ENCODE peak calls at places on chromosomes 16 and 17, in four cellular contexts. One of them, this sample, is unnamed.

GRCh38 chr16:84062734-84063640 is 20.4 kb upstream of the SLC38A8 start:
- DNase-seq in HCT116: peak
- DNase-seq in GM12878: no peak
- DNase-seq in SK-N-SH: peak
- DNase-seq in this sample: no peak

GRCh38 chr17:47905221-47905733 is 9.2 kb downstream of the SP2 start:
- DNase-seq in GM12878: no peak
- DNase-seq in SK-N-SH: no peak
- DNase-seq in HCT116: no peak
- DNase-seq in this sample: no peak

GRCh38 chr17:42221886-42222745 is 27.8 kb upstream of the GHDC start:
- DNase-seq in HCT116: peak
- DNase-seq in GM12878: no peak
- DNase-seq in SK-N-SH: peak
- DNase-seq in this sample: peak

GRCh38 chr17:31537558-31537957 is 146.1 kb downstream of the RAB11FIP4 start:
- DNase-seq in GM12878: no peak
- DNase-seq in HCT116: no peak
- DNase-seq in SK-N-SH: no peak
- DNase-seq in this sample: no peak

GRCh38 chr16:50448522-50448921 is 79.7 kb upstream of the BRD7 start:
- DNase-seq in GM12878: no peak
- DNase-seq in SK-N-SH: peak
- DNase-seq in HCT116: no peak
- DNase-seq in this sample: no peak

GRCh38 chr17:11340798-11341197 is 99.8 kb downstream of the SHISA6 start:
- DNase-seq in SK-N-SH: no peak
- DNase-seq in GM12878: no peak
- DNase-seq in HCT116: no peak
- DNase-seq in this sample: no peak

GRCh38 chr17:8392274-8392673 is 5.4 kb downstream of the RNF222 start:
- DNase-seq in HCT116: no peak
- DNase-seq in SK-N-SH: no peak
- DNase-seq in GM12878: no peak
- DNase-seq in this sample: no peak

GRCh38 chr17:14276535-14277250 is 24.2 kb upstream of the HS3ST3B1 start:
- DNase-seq in GM12878: no peak
- DNase-seq in HCT116: no peak
- DNase-seq in SK-N-SH: no peak
- DNase-seq in this sample: no peak

GRCh38 chr17:78355045-78355641 is 4.7 kb downstream of the SOCS3 start:
- DNase-seq in GM12878: no peak
- DNase-seq in SK-N-SH: no peak
- DNase-seq in HCT116: no peak
- DNase-seq in this sample: no peak

GRCh38 chr17:67244621-67245072 is 349 bp downstream of the HELZ start:
- DNase-seq in SK-N-SH: peak
- DNase-seq in HCT116: no peak
- DNase-seq in GM12878: no peak
- DNase-seq in this sample: no peak

GRCh38 chr16:85381738-85382592 is 231.2 kb upstream of the GSE1 start:
- DNase-seq in SK-N-SH: peak
- DNase-seq in HCT116: no peak
- DNase-seq in GM12878: no peak
- DNase-seq in this sample: no peak

GRCh38 chr17:7882068-7882467 is 6.5 kb upstream of the CHD3 start:
- DNase-seq in HCT116: no peak
- DNase-seq in GM12878: no peak
- DNase-seq in SK-N-SH: no peak
- DNase-seq in this sample: no peak

GRCh38 chr17:69485901-69486643 is 71.6 kb downstream of the MAP2K6 start:
- DNase-seq in SK-N-SH: no peak
- DNase-seq in HCT116: no peak
- DNase-seq in GM12878: no peak
- DNase-seq in this sample: no peak

GRCh38 chr17:38725066-38725465 is 5.1 kb upstream of the CISD3 start:
- DNase-seq in GM12878: no peak
- DNase-seq in SK-N-SH: peak
- DNase-seq in HCT116: no peak
- DNase-seq in this sample: no peak

GRCh38 chr17:75078097-75079022 is 9.4 kb upstream of the SLC16A5 start:
- DNase-seq in HCT116: peak
- DNase-seq in GM12878: peak
- DNase-seq in SK-N-SH: no peak
- DNase-seq in this sample: no peak

GRCh38 chr16:57871457-57871856 is 69.2 kb upstream of the KIFC3 start:
- DNase-seq in HCT116: no peak
- DNase-seq in SK-N-SH: no peak
- DNase-seq in GM12878: no peak
- DNase-seq in this sample: no peak

GRCh38 chr17:27524594-27524993 is 68.3 kb downstream of the KSR1 start:
- DNase-seq in SK-N-SH: no peak
- DNase-seq in GM12878: no peak
- DNase-seq in HCT116: no peak
- DNase-seq in this sample: no peak

GRCh38 chr17:27525316-27525715 is 69.1 kb downstream of the KSR1 start:
- DNase-seq in GM12878: no peak
- DNase-seq in HCT116: no peak
- DNase-seq in SK-N-SH: no peak
- DNase-seq in this sample: no peak

GRCh38 chr17:27525836-27526235 is 69.6 kb downstream of the KSR1 start:
- DNase-seq in SK-N-SH: no peak
- DNase-seq in HCT116: no peak
- DNase-seq in GM12878: no peak
- DNase-seq in this sample: no peak

GRCh38 chr17:27529230-27529796 is 73.1 kb downstream of the KSR1 start:
- DNase-seq in HCT116: no peak
- DNase-seq in GM12878: no peak
- DNase-seq in SK-N-SH: peak
- DNase-seq in this sample: no peak

GRCh38 chr17:27526603-27527002 is 70.4 kb downstream of the KSR1 start:
- DNase-seq in GM12878: no peak
- DNase-seq in HCT116: no peak
- DNase-seq in SK-N-SH: no peak
- DNase-seq in this sample: no peak
- TF ChIP-seq SIN3A in GM12878: peak
- TF ChIP-seq SIN3A in HCT116: no peak
- TF ChIP-seq SIN3A in SK-N-SH: no peak
- TF ChIP-seq SIN3A in this sample: no peak

DNA sequence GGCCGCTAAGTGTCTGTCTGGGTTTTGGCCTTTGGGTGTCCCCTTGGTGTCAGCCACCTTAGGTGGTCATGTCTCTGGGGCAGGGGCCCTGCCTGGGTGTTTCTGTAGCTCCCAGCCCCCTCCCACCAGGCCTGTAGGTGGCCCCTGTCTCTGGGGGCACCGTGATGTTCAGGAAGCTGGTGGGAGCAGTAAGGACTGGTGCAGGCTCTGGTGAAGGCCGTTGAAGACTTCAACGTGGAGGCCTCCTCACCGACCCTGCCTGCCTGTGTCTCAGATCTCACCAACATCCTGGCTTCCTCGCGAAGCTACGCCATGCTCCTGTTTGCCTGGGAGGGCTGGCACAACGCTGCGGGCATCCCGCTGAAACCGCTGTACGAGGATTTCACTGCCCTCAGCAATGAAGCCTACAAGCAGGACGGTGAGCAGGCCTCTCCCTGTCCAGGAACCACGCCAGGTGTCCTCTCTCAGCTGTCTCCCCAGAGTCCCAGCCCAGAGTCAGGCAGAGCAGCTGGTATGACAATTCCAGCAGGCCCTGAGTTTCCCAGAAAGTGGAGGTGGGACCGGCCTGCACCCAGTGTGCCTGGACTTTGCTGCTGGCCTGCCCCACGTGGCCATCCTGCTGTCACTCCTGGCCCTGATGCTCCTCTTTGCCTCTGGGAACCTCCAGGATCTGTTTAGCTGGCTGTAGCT is 2.8 kb downstream of the ACE start:
- DNase-seq in SK-N-SH: peak
- DNase-seq in HCT116: no peak
- DNase-seq in GM12878: no peak
- DNase-seq in this sample: no peak
- TF ChIP-seq SIN3A in SK-N-SH: no peak
- TF ChIP-seq SIN3A in HCT116: no peak
- TF ChIP-seq SIN3A in GM12878: no peak
- TF ChIP-seq SIN3A in this sample: no peak

DNA sequence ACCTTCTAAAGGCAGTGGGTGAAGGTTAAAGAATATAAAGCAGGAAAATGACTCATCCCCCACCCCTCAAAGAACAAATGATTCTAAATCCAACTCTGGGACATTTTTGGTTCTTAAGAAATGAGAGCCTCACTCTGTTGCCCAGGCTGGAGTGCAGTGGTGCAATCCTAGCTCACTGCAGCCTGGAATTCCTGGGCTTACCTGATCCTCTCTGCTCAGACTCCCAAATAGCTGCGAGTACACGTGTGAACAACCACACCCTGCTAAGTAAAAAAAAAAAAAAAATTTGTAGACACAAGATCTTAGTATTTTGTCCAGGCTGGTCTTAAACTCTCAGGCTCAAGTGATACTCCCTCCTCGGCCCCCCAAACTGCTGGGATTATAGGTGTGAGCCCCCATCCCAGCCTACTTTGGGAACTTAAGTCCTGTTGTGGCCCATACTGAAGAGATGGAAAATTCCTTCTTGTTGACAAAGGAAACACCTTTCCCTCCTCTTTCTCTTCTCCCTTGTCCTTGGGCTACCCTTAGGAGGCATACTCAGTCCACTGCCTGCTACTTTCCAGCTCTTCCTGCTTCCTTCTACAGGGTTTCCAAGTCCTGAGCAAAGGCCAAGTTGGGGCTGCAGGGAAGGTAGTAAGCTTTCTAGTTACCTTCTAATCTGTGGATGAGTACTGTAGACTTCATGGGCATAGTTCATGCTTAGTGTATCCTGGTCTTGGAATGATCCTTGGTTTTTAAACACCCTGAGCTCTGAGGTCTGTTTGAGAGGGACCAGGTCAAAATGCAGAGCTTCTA is 299.0 kb upstream of the MAF start:
- DNase-seq in HCT116: no peak
- DNase-seq in SK-N-SH: no peak
- DNase-seq in GM12878: no peak
- DNase-seq in this sample: no peak
- TF ChIP-seq SIN3A in HCT116: no peak
- TF ChIP-seq SIN3A in SK-N-SH: no peak
- TF ChIP-seq SIN3A in GM12878: no peak
- TF ChIP-seq SIN3A in this sample: no peak

GRCh38 chr17:17836818-17837379 is at the start of gene SREBF1:
- DNase-seq in SK-N-SH: peak
- DNase-seq in HCT116: no peak
- DNase-seq in GM12878: no peak
- DNase-seq in this sample: no peak

GRCh38 chr17:17836250-17836817 is 452 bp downstream of the SREBF1 start:
- DNase-seq in SK-N-SH: peak
- DNase-seq in HCT116: peak
- DNase-seq in GM12878: peak
- DNase-seq in this sample: peak

GRCh38 chr17:17837966-17838962 is 1.5 kb upstream of the SREBF1 start:
- DNase-seq in SK-N-SH: no peak
- DNase-seq in GM12878: no peak
- DNase-seq in HCT116: peak
- DNase-seq in this sample: no peak

GRCh38 chr17:17835415-17836249 is 1.2 kb downstream of the SREBF1 start:
- DNase-seq in SK-N-SH: no peak
- DNase-seq in GM12878: no peak
- DNase-seq in HCT116: no peak
- DNase-seq in this sample: no peak

DNA sequence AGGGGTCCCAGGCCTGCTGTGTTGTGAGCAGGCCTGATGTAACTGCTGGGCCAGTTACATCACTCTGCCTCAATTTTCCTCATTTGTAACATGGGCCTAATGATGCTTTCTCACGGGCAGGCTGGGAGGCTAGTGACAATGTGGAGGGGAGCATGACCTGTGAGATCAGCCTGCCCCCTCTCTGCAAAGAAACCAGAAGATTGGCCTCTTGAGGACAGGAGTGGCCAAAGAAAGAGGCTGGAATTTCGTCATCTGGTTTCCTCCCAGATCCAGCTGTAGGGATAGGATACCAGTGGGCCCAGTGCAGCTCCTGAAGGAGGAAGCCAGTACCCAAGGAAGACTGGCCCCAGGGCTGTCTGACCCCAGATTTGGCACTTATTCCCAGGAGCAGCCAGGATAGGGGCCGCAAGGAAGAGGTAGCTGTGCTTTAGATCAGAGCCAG is 615 bp upstream of the SREBF1 start:
- DNase-seq in SK-N-SH: no peak
- DNase-seq in GM12878: no peak
- DNase-seq in HCT116: peak
- DNase-seq in this sample: no peak
- TF ChIP-seq SIN3A in SK-N-SH: no peak
- TF ChIP-seq SIN3A in GM12878: no peak
- TF ChIP-seq SIN3A in HCT116: peak
- TF ChIP-seq SIN3A in this sample: no peak

DNA sequence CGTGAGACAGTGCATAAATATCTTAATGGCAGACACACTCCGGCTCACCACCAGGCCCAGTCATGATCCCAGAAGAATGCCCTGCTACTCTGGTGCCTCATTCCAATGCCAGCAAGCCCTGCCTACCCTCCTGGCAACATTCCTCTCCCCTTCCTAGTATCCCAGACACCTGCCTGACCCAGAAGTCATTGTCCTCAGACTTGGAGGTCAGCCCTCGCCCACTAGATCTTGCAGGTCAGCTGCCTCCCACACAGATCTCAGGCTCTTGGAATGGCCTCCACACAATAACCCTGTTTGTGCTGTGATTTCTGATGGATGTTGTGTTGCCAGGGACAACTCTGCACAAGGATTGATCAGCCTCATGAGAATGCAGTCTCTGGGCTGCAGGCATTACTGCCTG is 1.8 kb upstream of the TEX2 start:
- DNase-seq in GM12878: no peak
- DNase-seq in HCT116: no peak
- DNase-seq in SK-N-SH: no peak
- DNase-seq in this sample: no peak
- TF ChIP-seq SIN3A in GM12878: no peak
- TF ChIP-seq SIN3A in HCT116: no peak
- TF ChIP-seq SIN3A in SK-N-SH: no peak
- TF ChIP-seq SIN3A in this sample: no peak

DNA sequence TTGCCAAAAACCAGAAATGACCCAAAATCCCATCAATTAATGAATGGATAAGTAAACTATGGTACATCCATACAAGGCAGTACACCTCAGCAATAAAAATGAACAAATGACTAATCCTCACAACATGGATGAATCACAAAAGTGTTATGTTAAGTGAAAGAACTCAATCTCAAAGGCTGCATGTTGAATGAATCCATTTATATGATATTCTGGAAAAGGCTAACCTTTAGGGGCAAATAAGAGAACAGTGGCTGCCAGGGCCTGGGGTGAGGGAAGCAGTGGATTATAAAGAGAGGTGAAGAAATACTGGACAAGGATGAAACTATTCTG is 46.1 kb upstream of the MSI2 start:
- DNase-seq in HCT116: peak
- DNase-seq in SK-N-SH: no peak
- DNase-seq in GM12878: no peak
- DNase-seq in this sample: no peak
- TF ChIP-seq SIN3A in HCT116: peak
- TF ChIP-seq SIN3A in SK-N-SH: no peak
- TF ChIP-seq SIN3A in GM12878: no peak
- TF ChIP-seq SIN3A in this sample: no peak

GRCh38 chr16:2019919-2020831 is 590 bp downstream of the NPW start:
- DNase-seq in HCT116: no peak
- DNase-seq in GM12878: no peak
- DNase-seq in SK-N-SH: peak
- DNase-seq in this sample: no peak
- TF ChIP-seq SIN3A in HCT116: no peak
- TF ChIP-seq SIN3A in GM12878: no peak
- TF ChIP-seq SIN3A in SK-N-SH: no peak
- TF ChIP-seq SIN3A in this sample: no peak

This sample was measured in Panc1.